ENCODE peak calls at places on chromosome 12, in six cellular contexts. E is cardiac muscle cell; Y is gastrocnemius medialis; S is CD8-positive, alpha-beta memory T cell; X is CD8-positive, alpha-beta T cell; L is WERI-Rb-1. B is an unnamed sample.

GRCh38 chr12:85441740-85442139 is 161.7 kb downstream of the ALX1 start:
- DNase-seq in L (peak), Y (no peak), X (no peak), E (peak), S (no peak), B (peak)

GRCh38 chr12:65816086-65816485 is 8.2 kb upstream of the HMGA2 start:
- DNase-seq in Y (no peak), E (no peak), L (no peak), S (no peak), X (no peak), B (no peak)

GRCh38 chr12:79127268-79127895 is 262.8 kb downstream of the SYT1 start:
- DNase-seq in X (no peak), E (peak), Y (no peak), L (no peak), S (no peak), B (peak)

GRCh38 chr12:5494343-5494742 is 62.4 kb downstream of the NTF3 start:
- DNase-seq in Y (no peak), E (no peak), L (no peak), X (no peak), S (no peak), B (no peak)

GRCh38 chr12:89162704-89163261 is 189.5 kb downstream of the DUSP6 start:
- DNase-seq in X (no peak), E (peak), Y (peak), S (no peak), L (no peak), B (peak)

GRCh38 chr12:12561305-12562015 is 1.2 kb downstream of the DUSP16 start:
- DNase-seq in E (peak), Y (peak), X (peak), S (peak), L (peak), B (peak)

GRCh38 chr12:53005215-53005985 is 856 bp upstream of the EIF4B start:
- DNase-seq in E (peak), S (no peak), L (peak), Y (no peak), X (no peak), B (peak)

GRCh38 chr12:49662998-49663843 is 39.9 kb downstream of the PRPF40B start:
- DNase-seq in E (peak), X (peak), Y (peak), L (no peak), S (peak), B (peak)

GRCh38 chr12:117803013-117803412 is 165.8 kb downstream of the KSR2 start:
- DNase-seq in S (no peak), Y (peak), E (no peak), X (no peak), L (no peak), B (no peak)

GRCh38 chr12:126667340-126667739 is 1599.6 kb upstream of the TMEM132C start:
- DNase-seq in Y (no peak), E (peak), X (no peak), S (no peak), L (no peak), B (peak)

GRCh38 chr12:14443531-14443930 is 78.0 kb downstream of the ATF7IP start:
- DNase-seq in E (peak), S (no peak), X (no peak), L (no peak), Y (no peak), B (peak)

GRCh38 chr12:129119537-129119936 is 266.3 kb downstream of the GLT1D1 start:
- DNase-seq in X (no peak), Y (no peak), L (no peak), S (no peak), E (no peak), B (no peak)

GRCh38 chr12:6089041-6089823 is 35.2 kb downstream of the VWF start:
- DNase-seq in X (no peak), L (no peak), S (no peak), Y (no peak), E (no peak), B (peak)

GRCh38 chr12:4108803-4109345 is 164.7 kb upstream of the CCND2 start:
- DNase-seq in L (no peak), S (no peak), X (no peak), E (no peak), Y (no peak), B (peak)

GRCh38 chr12:114701104-114701414 is 17.1 kb upstream of the TBX3 start:
- DNase-seq in S (no peak), Y (no peak), E (no peak), L (no peak), X (no peak), B (peak)

GRCh38 chr12:65204886-65205525 is 35.6 kb downstream of the LEMD3 start:
- DNase-seq in L (no peak), Y (no peak), E (no peak), S (no peak), X (no peak), B (no peak)

GRCh38 chr12:116454950-116455447 is 104.2 kb upstream of the MAP1LC3B2 start:
- DNase-seq in Y (no peak), L (no peak), E (peak), X (no peak), S (no peak), B (peak)

GRCh38 chr12:87930033-87930432 is 99.2 kb downstream of the C12orf50 start:
- DNase-seq in Y (no peak), S (no peak), L (no peak), X (no peak), E (peak), B (peak)

GRCh38 chr12:27190761-27191160 is 53.3 kb upstream of the STK38L start:
- DNase-seq in Y (no peak), L (no peak), E (peak), S (no peak), X (no peak), B (peak)

GRCh38 chr12:28180791-28181190 is 9.5 kb upstream of the CCDC91 start:
- DNase-seq in Y (no peak), S (no peak), X (no peak), L (no peak), E (no peak), B (no peak)

GRCh38 chr12:63918788-63919300 is 74.3 kb downstream of the SRGAP1 start:
- DNase-seq in E (peak), S (no peak), L (no peak), Y (no peak), X (no peak), B (peak)

GRCh38 chr12:89453579-89453978 is 71.0 kb downstream of the GALNT4 start:
- DNase-seq in L (no peak), X (no peak), Y (no peak), E (peak), S (no peak), B (peak)

GRCh38 chr12:124727244-124727673 is 136.4 kb downstream of the SCARB1 start:
- DNase-seq in E (no peak), S (no peak), L (no peak), X (no peak), Y (peak), B (no peak)

GRCh38 chr12:24496755-24497154 is 452.1 kb downstream of the BCAT1 start:
- DNase-seq in Y (no peak), X (no peak), S (no peak), E (peak), L (no peak), B (peak)

GRCh38 chr12:123949118-123949774 is 23.4 kb downstream of the CCDC92 start:
- DNase-seq in E (no peak), Y (no peak), L (no peak), S (no peak), X (no peak), B (no peak)

GRCh38 chr12:6230321-6231110 is 30.3 kb downstream of the CD9 start:
- DNase-seq in S (peak), L (peak), Y (peak), X (peak), E (peak), B (peak)

GRCh38 chr12:31728289-31728916 is 418 bp downstream of the AMN1 start:
- DNase-seq in X (no peak), S (no peak), L (no peak), E (no peak), Y (no peak), B (peak)

DNA sequence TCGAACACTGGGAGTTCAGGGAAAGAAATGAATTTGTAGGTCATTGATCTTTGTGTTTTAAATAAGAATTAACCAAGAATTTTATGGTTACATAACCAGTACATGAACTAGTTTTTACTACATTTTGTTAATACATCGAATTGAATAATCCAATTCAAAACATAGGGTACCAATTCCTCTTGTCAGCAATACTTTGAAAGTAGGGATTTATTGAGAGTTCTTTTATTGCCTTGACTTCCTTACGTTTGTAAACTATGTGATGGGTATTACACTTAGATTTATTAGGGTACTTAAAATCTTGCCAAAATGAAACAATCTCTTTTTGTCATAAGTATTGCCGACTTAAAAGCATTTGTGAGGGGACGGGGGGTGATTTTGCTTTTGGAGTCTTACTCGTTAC is 22.3 kb downstream of the SOCS2 start:
- DNase-seq in Y (no peak), L (no peak), S (no peak), E (no peak), X (no peak), B (no peak)
- H3K4me3 ChIP-seq in Y (no peak), L (no peak), S (no peak), E (no peak), X (no peak), B (no peak)

GRCh38 chr12:111457071-111457470 is 51.3 kb downstream of the SH2B3 start:
- DNase-seq in Y (no peak), L (no peak), E (no peak), S (no peak), X (no peak), B (no peak)
- H3K4me3 ChIP-seq in Y (no peak), L (no peak), E (no peak), S (no peak), X (no peak), B (no peak)

DNA sequence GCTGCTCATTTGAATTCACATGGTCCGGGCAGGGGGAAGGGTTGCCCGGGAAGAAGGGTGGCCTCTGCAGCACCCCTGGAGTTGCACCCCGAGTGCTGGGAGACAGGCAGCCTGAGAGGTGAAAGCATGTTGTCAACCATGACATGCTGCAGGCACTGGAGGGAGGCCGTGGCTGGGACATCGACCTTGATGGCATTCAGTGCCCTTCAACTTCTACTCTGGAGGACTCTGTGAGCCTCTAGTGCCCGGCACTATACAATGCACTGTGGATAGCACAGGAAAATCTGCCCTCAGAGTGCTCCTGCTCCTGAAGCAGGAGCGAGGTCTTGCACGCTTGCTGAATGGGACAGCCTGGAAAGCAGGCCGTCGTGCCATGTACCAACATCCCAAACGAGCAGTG is 359.3 kb upstream of the FKBP4 start:
- DNase-seq in Y (no peak), S (no peak), E (no peak), X (no peak), L (no peak), B (no peak)
- H3K4me3 ChIP-seq in Y (no peak), S (no peak), E (no peak), X (no peak), L (no peak), B (no peak)

GRCh38 chr12:113208041-113208934 is 13.0 kb upstream of the TPCN1 start:
- DNase-seq in E (peak), L (no peak), Y (peak), X (no peak), S (peak), B (no peak)
- H3K4me3 ChIP-seq in E (no peak), L (no peak), Y (no peak), X (no peak), S (peak), B (no peak)

GRCh38 chr12:113471619-113472171 is at the start of gene LHX5:
- DNase-seq in L (no peak), S (no peak), E (no peak), Y (no peak), X (no peak), B (no peak)

GRCh38 chr12:113473400-113473799 is 1.7 kb upstream of the LHX5 start:
- DNase-seq in L (no peak), S (no peak), Y (no peak), E (no peak), X (no peak), B (no peak)

GRCh38 chr12:113473942-113474341 is 2.3 kb upstream of the LHX5 start:
- DNase-seq in L (no peak), Y (no peak), E (no peak), X (no peak), S (no peak), B (no peak)

GRCh38 chr12:113470871-113471618 is 626 bp downstream of the LHX5 start:
- DNase-seq in E (no peak), Y (no peak), S (no peak), L (no peak), X (no peak), B (no peak)

GRCh38 chr12:113472191-113473190 is 820 bp upstream of the LHX5 start:
- DNase-seq in X (no peak), S (no peak), L (no peak), E (no peak), Y (no peak), B (no peak)
- H3K4me3 ChIP-seq in X (no peak), S (no peak), L (no peak), E (no peak), Y (no peak), B (no peak)

DNA sequence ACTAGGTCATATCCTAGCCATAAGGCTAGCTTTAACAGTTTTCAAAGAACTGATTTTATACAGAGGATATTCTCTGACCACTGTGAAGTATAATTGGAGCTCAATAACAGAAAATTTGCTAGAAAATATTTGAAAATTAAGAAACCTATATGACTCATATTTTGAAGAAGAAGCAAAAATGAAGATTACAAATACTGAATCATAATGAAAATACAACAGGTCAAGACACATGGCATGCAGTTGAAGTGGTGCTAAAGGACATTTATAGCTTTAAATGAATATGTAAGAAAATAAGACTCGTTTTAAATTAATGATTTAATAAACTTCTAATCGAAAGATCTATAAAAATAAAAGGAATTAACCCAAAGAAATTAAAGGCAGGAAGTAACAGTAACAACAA is 1234.6 kb downstream of the SLC16A7 start:
- DNase-seq in L (no peak), X (no peak), Y (no peak), S (no peak), E (no peak), B (peak)
- H3K4me3 ChIP-seq in L (no peak), X (no peak), Y (no peak), S (no peak), E (no peak), B (no peak)

DNA sequence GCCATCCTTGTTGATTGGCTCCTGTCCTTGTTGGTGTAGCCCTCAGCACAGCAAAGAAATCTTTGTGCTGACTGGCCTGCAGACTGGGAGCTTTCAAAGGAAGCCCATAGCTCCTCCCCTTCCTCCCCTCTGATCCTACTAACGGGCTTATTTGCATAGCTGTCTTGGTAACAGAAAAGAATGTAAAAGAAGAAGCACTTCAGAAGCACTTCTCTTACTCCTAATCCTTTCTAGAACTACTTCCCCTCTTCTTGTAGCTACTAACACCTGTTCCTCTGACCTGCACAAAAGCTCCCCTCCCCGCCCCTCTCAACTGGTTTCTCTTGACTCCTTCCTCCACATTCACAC is 14.3 kb upstream of the RIC8B start:
- DNase-seq in S (no peak), L (no peak), E (peak), Y (no peak), X (no peak), B (no peak)
- H3K4me3 ChIP-seq in S (peak), L (no peak), E (no peak), Y (no peak), X (no peak), B (no peak)

DNA sequence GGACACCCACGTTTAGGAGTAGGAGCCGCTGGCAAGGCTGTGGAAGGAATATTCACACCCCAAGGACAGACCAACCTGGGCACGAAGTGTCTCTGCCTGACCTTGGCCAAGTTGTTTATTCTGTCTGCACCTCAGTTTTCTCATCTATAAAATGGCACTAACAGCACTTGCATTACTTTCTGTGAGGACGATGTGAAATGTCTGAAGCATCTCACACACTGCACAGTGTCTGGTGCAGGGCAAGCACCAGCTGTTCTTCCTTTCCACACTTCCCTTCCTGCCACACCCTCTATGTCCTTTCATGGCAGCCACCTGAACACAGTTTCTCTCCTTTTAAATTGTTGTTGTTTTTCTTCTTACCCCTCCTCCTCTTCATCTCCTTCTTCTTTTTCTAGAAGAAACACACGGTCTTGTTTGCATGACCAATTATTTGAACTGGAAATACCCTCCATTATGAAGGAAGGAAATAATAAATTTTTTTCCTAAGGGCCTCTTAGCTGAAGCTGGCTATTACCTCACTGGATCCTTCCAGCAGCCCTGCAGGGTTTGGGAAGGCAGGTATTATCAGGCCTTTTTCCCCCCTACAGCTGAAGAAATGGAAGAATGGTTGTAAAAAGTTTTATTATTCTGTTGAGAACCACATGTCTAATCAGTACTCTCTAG is 42.9 kb upstream of the ATP23 start:
- DNase-seq in L (no peak), X (no peak), S (no peak), Y (no peak), E (no peak), B (peak)
- H3K4me3 ChIP-seq in L (no peak), X (no peak), S (no peak), Y (peak), E (no peak), B (no peak)

B was measured in bronchial epithelial cell.